ENCODE peak calls at places on chromosomes 6 and 20, in seven cellular contexts. H is NCI-H1105 treated with DMSO at 0.1 percent for 48 hours, V is GM12865, E is lung microvascular endothelial cell, W is HS-5, C is body of pancreas, Q is HT-29. Z is an unnamed sample.

GRCh38 chr6:4460595-4461475 is 315.4 kb upstream of the CDYL start:
- DNase-seq in H (no peak), V (no peak), E (peak), W (no peak), C (peak), Q (no peak), Z (no peak)

GRCh38 chr20:46348972-46349741 is 40.9 kb upstream of the CDH22 start:
- DNase-seq in H (peak), V (peak), E (peak), W (no peak), C (peak), Q (peak), Z (peak)

GRCh38 chr6:70957284-70957617 is 391 bp upstream of the B3GAT2 start:
- DNase-seq in H (no peak), V (no peak), E (no peak), W (no peak), C (no peak), Q (no peak), Z (no peak)

GRCh38 chr6:72406517-72406916 is 215.3 kb upstream of the KCNQ5 start:
- DNase-seq in H (no peak), V (peak), E (no peak), W (no peak), C (no peak), Q (no peak), Z (no peak)

GRCh38 chr6:3383525-3383924 is 73.3 kb downstream of the SLC22A23 start:
- DNase-seq in H (no peak), V (peak), E (no peak), W (peak), C (peak), Q (peak), Z (no peak)

GRCh38 chr6:133315811-133316210 is 74.7 kb downstream of the EYA4 start:
- DNase-seq in H (no peak), V (no peak), E (no peak), W (no peak), C (no peak), Q (no peak), Z (no peak)

GRCh38 chr20:10369723-10370090 is 64.3 kb downstream of the MKKS start:
- DNase-seq in H (no peak), V (no peak), E (peak), W (no peak), C (no peak), Q (peak), Z (peak)

GRCh38 chr20:7144464-7144863 is 377.0 kb downstream of the BMP2 start:
- DNase-seq in H (no peak), V (no peak), E (no peak), W (no peak), C (no peak), Q (no peak), Z (no peak)

GRCh38 chr20:37518606-37519507 is 2.2 kb upstream of the NNAT start:
- DNase-seq in H (peak), V (no peak), E (peak), W (no peak), C (peak), Q (no peak), Z (peak)

GRCh38 chr6:14458669-14459266 is 341.2 kb downstream of the CD83 start:
- DNase-seq in H (no peak), V (no peak), E (no peak), W (peak), C (no peak), Q (no peak), Z (no peak)

GRCh38 chr6:32854376-32855178 is 585 bp downstream of the PSMB9 start:
- DNase-seq in H (no peak), V (peak), E (peak), W (no peak), C (peak), Q (no peak), Z (no peak)

GRCh38 chr6:20031342-20031741 is 180.9 kb downstream of the MBOAT1 start:
- DNase-seq in H (no peak), V (no peak), E (no peak), W (no peak), C (no peak), Q (no peak), Z (no peak)

GRCh38 chr6:69343856-69344255 is 453.0 kb downstream of the LMBRD1 start:
- DNase-seq in H (no peak), V (no peak), E (no peak), W (no peak), C (no peak), Q (no peak), Z (no peak)

GRCh38 chr6:121485359-121485809 is 49.9 kb downstream of the GJA1 start:
- DNase-seq in H (peak), V (no peak), E (peak), W (no peak), C (no peak), Q (no peak), Z (peak)

GRCh38 chr20:10177326-10177725 is 41.3 kb upstream of the SNAP25 start:
- DNase-seq in H (no peak), V (no peak), E (no peak), W (no peak), C (no peak), Q (no peak), Z (no peak)

GRCh38 chr20:36493801-36494114 is 47.6 kb upstream of the MYL9 start:
- DNase-seq in H (no peak), V (no peak), E (no peak), W (no peak), C (peak), Q (no peak), Z (no peak)

GRCh38 chr6:147787407-147787806 is 278.9 kb downstream of the SAMD5 start:
- DNase-seq in H (no peak), V (no peak), E (no peak), W (no peak), C (no peak), Q (peak), Z (no peak)

GRCh38 chr6:25754508-25754907 is at the start of gene SLC17A4:
- DNase-seq in H (no peak), V (no peak), E (no peak), W (no peak), C (no peak), Q (peak), Z (no peak)

GRCh38 chr6:2503816-2504494 is 246.8 kb downstream of the MYLK4 start:
- DNase-seq in H (no peak), V (no peak), E (no peak), W (peak), C (no peak), Q (no peak), Z (no peak)

GRCh38 chr6:149242883-149243282 is 74.6 kb upstream of the TAB2 start:
- DNase-seq in H (no peak), V (no peak), E (no peak), W (no peak), C (no peak), Q (no peak), Z (no peak)

GRCh38 chr20:22264917-22265316 is 319.5 kb downstream of the FOXA2 start:
- DNase-seq in H (no peak), V (no peak), E (no peak), W (no peak), C (no peak), Q (no peak), Z (no peak)

GRCh38 chr20:50309764-50310672 is 119.4 kb downstream of the CEBPB start:
- DNase-seq in H (no peak), V (no peak), E (no peak), W (no peak), C (no peak), Q (no peak), Z (no peak)

Z was measured in endothelial cell of umbilical vein.